ENCODE peak calls at places on chromosomes 13 and 19, in ten cellular contexts. A is psoas muscle, E is AG10803, L is sigmoid colon, B is fibroblast of the aortic adventitia, K is adrenal gland, Y is lung, R is type B pancreatic cell, G is GM13977, S is glutamatergic neuron. N is an unnamed sample.

GRCh38 chr13:46679369-46680180 is 117.4 kb downstream of the ESD start:
- DNase-seq in G (peak; percentile 60), L (no peak), Y (no peak), A (no peak), K (no peak), R (no peak), E (peak; percentile 70), B (peak; percentile 69), S (no peak), N (no peak)

GRCh38 chr19:50377051-50377441 is 789 bp downstream of the NR1H2 start:
- DNase-seq in B (no peak), K (peak; percentile 43), G (peak; percentile 47), R (no peak), L (peak; percentile 67), E (no peak), A (peak; percentile 68), S (no peak), Y (no peak), N (no peak)

GRCh38 chr19:10122066-10122465 is 2.4 kb upstream of the EIF3G start:
- DNase-seq in R (no peak), B (peak; percentile 82), G (no peak), Y (no peak), S (no peak), K (peak; percentile 25), E (peak; percentile 77), A (no peak), L (no peak), N (no peak)

GRCh38 chr13:82506805-82507404 is 1375.4 kb downstream of the SLITRK1 start:
- DNase-seq in B (no peak), Y (no peak), L (no peak), E (no peak), A (no peak), G (no peak), K (no peak), R (no peak), S (no peak), N (no peak)

GRCh38 chr13:47418206-47418920 is 521.5 kb upstream of the HTR2A start:
- DNase-seq in S (no peak), Y (no peak), G (no peak), L (no peak), K (no peak), A (no peak), R (no peak), B (no peak), E (no peak), N (no peak)

GRCh38 chr19:15437355-15438123 is 12.2 kb downstream of the WIZ start:
- DNase-seq in Y (no peak), B (peak; percentile 88), E (peak; percentile 73), G (no peak), A (peak; percentile 41), S (no peak), L (no peak), R (no peak), K (no peak), N (no peak)

GRCh38 chr19:33438016-33438671 is 64.6 kb downstream of the CEBPG start:
- DNase-seq in K (no peak), R (no peak), S (peak; percentile 26), B (peak; percentile 17), Y (no peak), E (peak; percentile 17), A (peak; percentile 71), G (no peak), L (peak; percentile 66), N (peak; percentile 42)

GRCh38 chr19:49071860-49072547 is 495 bp downstream of the KCNA7 start:
- DNase-seq in G (peak; percentile 37), B (no peak), E (no peak), K (no peak), A (peak; percentile 65), R (no peak), S (peak; percentile 59), Y (no peak), L (no peak), N (no peak)

GRCh38 chr13:101394597-101394996 is 21.7 kb downstream of the NALCN start:
- DNase-seq in G (no peak), S (no peak), B (no peak), Y (no peak), A (no peak), K (no peak), R (no peak), L (no peak), E (no peak), N (no peak)

GRCh38 chr19:42412223-42412622 is 15.0 kb downstream of the LIPE start:
- DNase-seq in E (no peak), K (no peak), R (no peak), A (peak; percentile 64), B (no peak), L (no peak), G (no peak), Y (no peak), S (peak; percentile 61), N (no peak)

DNA sequence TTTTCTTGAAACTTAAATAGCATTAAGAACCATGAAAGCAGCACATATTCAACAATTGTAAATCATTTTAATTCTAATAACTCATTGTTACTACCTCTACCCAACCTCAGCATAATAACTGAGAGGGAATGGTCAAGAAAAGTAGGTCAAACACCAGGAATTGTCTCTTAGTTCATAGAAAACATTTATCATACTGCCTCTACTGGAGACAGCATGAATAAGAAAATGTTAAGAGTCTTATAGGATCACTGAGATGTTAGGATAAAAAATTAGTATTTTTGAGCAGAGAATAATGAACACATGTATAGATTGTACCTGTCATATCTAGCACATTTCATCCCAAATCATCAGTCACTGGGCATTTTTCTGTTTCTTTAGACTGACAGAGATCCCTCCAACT is 515.3 kb downstream of the PCDH9 start:
- DNase-seq in L (no peak), B (peak; percentile 4), S (no peak), Y (no peak), A (no peak), G (no peak), E (no peak), K (no peak), R (no peak), N (no peak)
- TF ChIP-seq CTCF in L (no peak), B (peak; percentile 19), S (no peak), Y (no peak), A (no peak), G (no peak), E (no peak), K (no peak), R (peak; percentile 41), N (no peak)

GRCh38 chr19:51808333-51808986 is 13.5 kb downstream of the FPR3 start:
- DNase-seq in K (no peak), E (peak; percentile 74), L (no peak), A (no peak), Y (no peak), R (no peak), B (peak; percentile 88), G (no peak), S (no peak), N (no peak)
- TF ChIP-seq CTCF in K (peak; percentile 13), E (peak; percentile 43), L (no peak), A (no peak), Y (no peak), R (no peak), B (peak; percentile 30), G (no peak), S (no peak), N (peak; percentile 42)

DNA sequence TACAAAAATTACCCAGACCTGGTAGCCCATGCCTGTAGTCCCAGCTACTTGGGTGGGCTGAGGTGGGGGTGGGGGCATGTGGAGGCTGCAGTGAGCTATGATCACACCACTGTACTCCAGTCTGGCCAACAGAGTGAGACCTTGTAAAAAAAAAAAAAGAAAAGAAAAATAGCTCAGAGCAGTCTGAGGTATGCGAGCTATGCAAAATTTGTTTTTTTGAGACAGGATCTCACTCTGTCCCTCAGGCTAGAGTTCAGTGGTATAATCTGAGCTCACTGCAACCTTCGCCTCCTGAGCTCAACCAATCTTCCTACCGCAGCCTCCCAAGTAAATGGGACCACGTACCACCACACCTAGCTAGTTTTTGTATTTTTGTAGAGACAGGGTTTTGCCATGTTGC is 7.1 kb upstream of the TOMM40 start:
- DNase-seq in S (no peak), K (no peak), G (no peak), B (no peak), E (peak; percentile 21), L (no peak), Y (no peak), A (no peak), R (no peak), N (no peak)
- TF ChIP-seq CTCF in S (no peak), K (no peak), G (no peak), B (no peak), E (no peak), L (no peak), Y (no peak), A (no peak), R (no peak), N (no peak)

DNA sequence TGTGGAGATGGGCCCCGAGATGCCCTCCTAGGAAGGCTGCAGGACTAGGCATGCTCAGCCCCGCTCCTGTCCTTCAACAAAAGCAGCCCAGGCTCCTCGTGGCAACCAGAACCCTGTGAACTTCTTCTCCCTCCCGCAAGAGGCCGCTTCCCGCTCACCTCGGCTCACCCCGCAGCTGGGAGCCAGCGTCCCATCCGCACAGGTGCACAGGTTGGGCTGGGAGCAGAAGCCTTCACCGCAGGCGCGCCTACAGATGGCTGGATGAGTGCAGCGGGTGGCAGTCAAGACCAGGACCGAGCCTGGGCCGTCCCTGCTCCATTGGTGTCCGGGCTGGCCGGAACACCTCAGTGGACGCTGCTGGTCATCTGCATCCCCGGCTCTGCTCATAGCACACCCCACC is 3.4 kb downstream of the FBN3 start:
- DNase-seq in R (peak; percentile 71), L (no peak), B (no peak), K (no peak), E (no peak), A (no peak), Y (no peak), G (no peak), S (no peak), N (no peak)
- TF ChIP-seq CTCF in R (no peak), L (no peak), B (no peak), K (no peak), E (no peak), A (no peak), Y (no peak), G (no peak), S (no peak), N (no peak)

DNA sequence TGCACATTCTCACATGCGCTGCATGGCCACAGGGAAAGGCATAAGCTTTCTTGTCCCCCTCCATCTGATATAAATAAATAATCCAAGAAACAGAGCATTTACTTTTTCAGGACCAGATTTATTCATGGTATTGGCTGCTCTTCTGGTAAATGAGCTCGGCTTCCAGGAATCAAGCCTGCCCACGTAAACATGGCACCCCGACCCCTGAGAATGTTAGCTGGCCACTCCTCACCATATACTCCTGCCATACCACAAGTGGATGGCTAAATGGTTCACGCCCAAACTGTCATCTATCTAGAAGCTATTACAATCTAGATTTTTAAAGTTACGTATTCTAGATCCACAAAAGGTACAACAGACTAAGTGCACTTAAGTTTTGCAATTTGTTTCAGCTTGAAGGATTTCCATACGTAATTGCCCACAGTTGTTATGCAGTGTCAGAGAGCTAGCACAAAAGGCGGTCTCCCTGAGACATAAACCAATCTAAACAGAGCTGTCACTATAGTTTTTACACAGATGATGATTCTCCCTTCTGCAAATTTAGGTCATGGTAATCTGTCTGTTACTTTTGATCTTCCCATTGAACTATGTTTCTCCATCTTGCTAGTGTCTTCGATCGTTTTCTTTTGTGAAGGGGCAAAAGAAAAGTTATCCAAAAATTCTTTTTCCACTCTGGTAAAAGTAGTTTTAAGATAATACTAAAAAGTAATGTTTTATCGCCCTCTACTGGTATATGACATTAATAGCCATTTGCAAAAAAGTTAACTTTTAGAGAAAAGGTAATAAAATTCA is 16.2 kb upstream of the FOXO1 start:
- DNase-seq in L (no peak), R (no peak), A (no peak), K (no peak), E (peak; percentile 29), B (peak; percentile 60), G (no peak), Y (no peak), S (no peak), N (no peak)
- TF ChIP-seq CTCF in L (peak; percentile 22), R (peak; percentile 91), A (peak; percentile 74), K (peak; percentile 70), E (peak; percentile 64), B (peak; percentile 43), G (peak; percentile 52), Y (peak; percentile 42), S (peak; percentile 79), N (peak; percentile 72)

GRCh38 chr13:27839809-27840467 is 47.7 kb downstream of the GSX1 start:
- DNase-seq in L (no peak), S (no peak), E (no peak), G (no peak), Y (no peak), B (peak; percentile 18), R (no peak), A (no peak), K (no peak), N (no peak)
- TF ChIP-seq CTCF in L (no peak), S (no peak), E (no peak), G (no peak), Y (no peak), B (no peak), R (no peak), A (no peak), K (no peak), N (no peak)

N was measured in left ventricle myocardium inferior.